ENCODE peak calls at places on chromosomes 12 and 14, in nine cellular contexts. X is T-helper 2 cell; C is non-pigmented ciliary epithelial cell; A is COR-L47; L is dorsolateral prefrontal cortex; R is NCI-H774; Y is activated naive CD4-positive, alpha-beta T cell treated with anti-CD3 and anti-CD28 coated beads, Interleukin-2, amount 50 U/mL, for 16 hours; M is activated T-cell treated with anti-CD3 and anti-CD28 coated beads, Interleukin-2, amount 50 U/mL, for 48 hours; N is RPMI7951. V is an unnamed sample.

GRCh38 chr12:52561880-52562449 is 9.0 kb upstream of the KRT71 start:
- DNase-seq in A (no peak), M (no peak), Y (no peak), X (no peak), L (no peak), R (no peak), C (no peak), N (no peak), V (no peak)

GRCh38 chr14:64755661-64756265 is 51.5 kb downstream of the PLEKHG3 start:
- DNase-seq in C (no peak), N (peak; percentile 56), X (peak; percentile 70), L (no peak), Y (no peak), R (no peak), A (no peak), M (peak; percentile 54), V (peak; percentile 50)

GRCh38 chr12:117936722-117937484 is 31.9 kb downstream of the KSR2 start:
- DNase-seq in N (no peak), C (no peak), Y (no peak), L (no peak), R (no peak), X (no peak), M (no peak), A (no peak), V (no peak)

GRCh38 chr12:121892673-121893561 is 4.3 kb downstream of the PSMD9 start:
- DNase-seq in M (no peak), C (no peak), Y (no peak), N (no peak), R (no peak), A (no peak), L (no peak), X (no peak), V (no peak)

GRCh38 chr14:78445275-78445674 is 275.1 kb downstream of the NRXN3 start:
- DNase-seq in R (no peak), C (no peak), M (no peak), A (no peak), L (no peak), N (no peak), Y (no peak), X (no peak), V (no peak)

GRCh38 chr14:93014038-93015023 is 91.4 kb downstream of the CHGA start:
- DNase-seq in M (no peak), Y (no peak), X (no peak), R (no peak), A (no peak), C (no peak), N (no peak), L (no peak), V (no peak)

GRCh38 chr14:104603623-104604401 is 760 bp downstream of the TMEM179 start:
- DNase-seq in X (no peak), R (no peak), L (peak; percentile 35), N (no peak), C (no peak), M (no peak), Y (no peak), A (peak; percentile 73), V (no peak)

GRCh38 chr14:103281496-103282231 is 52.4 kb upstream of the EIF5 start:
- DNase-seq in A (peak; percentile 54), C (peak; percentile 19), Y (no peak), N (peak; percentile 64), M (no peak), R (no peak), X (no peak), L (peak; percentile 9), V (peak; percentile 82)

GRCh38 chr14:52402812-52403526 is 88.9 kb downstream of the PTGER2 start:
- DNase-seq in M (no peak), C (peak; percentile 14), X (no peak), R (no peak), L (no peak), A (no peak), N (peak; percentile 20), Y (peak; percentile 19), V (no peak)

GRCh38 chr12:89319111-89319510 is 33.2 kb downstream of the DUSP6 start:
- DNase-seq in A (no peak), Y (no peak), R (no peak), L (no peak), X (no peak), M (no peak), N (no peak), C (no peak), V (no peak)

GRCh38 chr12:75970310-75970709 is 61.3 kb downstream of the PHLDA1 start:
- DNase-seq in R (no peak), Y (no peak), L (no peak), X (no peak), M (no peak), N (no peak), A (no peak), C (no peak), V (no peak)

GRCh38 chr14:53347046-53347445 is 193.9 kb upstream of the DDHD1 start:
- DNase-seq in L (no peak), M (no peak), R (no peak), A (no peak), Y (no peak), C (no peak), N (no peak), X (no peak), V (no peak)

GRCh38 chr12:130120012-130120805 is 42.1 kb upstream of the FZD10 start:
- DNase-seq in C (no peak), N (no peak), A (no peak), M (no peak), Y (no peak), L (no peak), X (no peak), R (no peak), V (no peak)

GRCh38 chr12:69389836-69390235 is 30.3 kb downstream of the YEATS4 start:
- DNase-seq in L (no peak), R (no peak), M (no peak), Y (no peak), C (no peak), X (no peak), A (no peak), N (no peak), V (no peak)

GRCh38 chr14:29521526-29522137 is 406.0 kb downstream of the PRKD1 start:
- DNase-seq in Y (no peak), M (no peak), C (no peak), L (no peak), A (peak; percentile 69), R (no peak), N (peak; percentile 4), X (no peak), V (no peak)

GRCh38 chr14:61386173-61386772 is 64.9 kb downstream of the PRKCH start:
- DNase-seq in A (no peak), C (no peak), L (no peak), X (no peak), N (no peak), M (no peak), Y (no peak), R (no peak), V (no peak)

GRCh38 chr12:47868552-47869031 is 36.2 kb downstream of the VDR start:
- DNase-seq in C (no peak), R (no peak), X (no peak), L (no peak), A (no peak), N (peak; percentile 47), Y (no peak), M (peak; percentile 55), V (no peak)

GRCh38 chr14:49134940-49135339 is 451.2 kb downstream of the RPS29 start:
- DNase-seq in L (no peak), A (no peak), C (no peak), X (no peak), M (no peak), R (no peak), N (no peak), Y (no peak), V (no peak)

GRCh38 chr14:56846970-56847928 is 37.0 kb upstream of the OTX2 start:
- DNase-seq in R (no peak), Y (no peak), N (no peak), M (no peak), X (no peak), L (no peak), A (no peak), C (no peak), V (no peak)

GRCh38 chr12:68304626-68305025 is 27.5 kb downstream of the MDM1 start:
- DNase-seq in C (peak; percentile 6), A (no peak), R (no peak), M (no peak), L (no peak), N (no peak), X (no peak), Y (no peak), V (no peak)

V was measured in AG08395.